ENCODE peak calls at places on chromosomes 6 and 20, in seven cellular contexts. X is stimulated activated CD8-positive, alpha-beta memory T cell treated with anti-CD3 and anti-CD28 coated beads, Interleukin-2, amount 100 ng/mL, for 48 hours; Z is AG08396; C is hepatocyte; P is HEK293T; D is NCI-H2081; T is NCI-H1417. K is an unnamed sample.

GRCh38 chr6:71649893-71650292 is 236.5 kb upstream of the RIMS1 start:
- DNase-seq in Z (no peak), D (peak; percentile 1), C (no peak), T (no peak), X (no peak), P (no peak), K (no peak)

GRCh38 chr6:70547313-70547712 is 19.4 kb upstream of the SDHAF4 start:
- DNase-seq in C (peak; percentile 17), P (no peak), X (no peak), D (peak; percentile 7), T (no peak), Z (no peak), K (no peak)

GRCh38 chr20:25248501-25249172 is 752 bp downstream of the PYGB start:
- DNase-seq in C (peak; percentile 59), D (peak; percentile 59), X (no peak), Z (peak; percentile 63), T (no peak), P (peak; percentile 49), K (no peak)

GRCh38 chr6:163460307-163460782 is 45.8 kb downstream of the QKI start:
- DNase-seq in P (no peak), T (no peak), D (no peak), C (no peak), Z (peak; percentile 21), X (no peak), K (peak; percentile 42)

GRCh38 chr6:3822747-3823445 is 26.3 kb upstream of the FAM50B start:
- DNase-seq in D (no peak), T (no peak), Z (no peak), P (no peak), X (no peak), C (no peak), K (no peak)

GRCh38 chr20:45128066-45128465 is 3.8 kb upstream of the WFDC12 start:
- DNase-seq in P (no peak), C (no peak), D (no peak), T (no peak), X (no peak), Z (no peak), K (no peak)

GRCh38 chr6:87702589-87702945 is 534 bp upstream of the AKIRIN2 start:
- DNase-seq in T (peak; percentile 43), X (no peak), P (no peak), Z (no peak), C (peak; percentile 40), D (peak; percentile 30), K (no peak)

GRCh38 chr20:17626217-17627007 is 55.6 kb downstream of the RRBP1 start:
- DNase-seq in D (no peak), C (peak; percentile 44), T (no peak), Z (no peak), P (no peak), X (no peak), K (no peak)

GRCh38 chr20:6051505-6051904 is 2.4 kb downstream of the LRRN4 start:
- DNase-seq in T (no peak), D (no peak), Z (peak; percentile 80), P (no peak), C (peak; percentile 46), X (no peak), K (peak; percentile 73)

GRCh38 chr6:122778961-122779671 is 400 bp upstream of the FABP7 start:
- DNase-seq in T (peak; percentile 93), P (no peak), C (no peak), X (no peak), D (no peak), Z (no peak), K (peak; percentile 27)

GRCh38 chr6:72954736-72955135 is 270.6 kb downstream of the KHDC1L start:
- DNase-seq in P (no peak), D (no peak), X (no peak), Z (no peak), T (no peak), C (peak; percentile 22), K (no peak)

GRCh38 chr20:63183422-63184146 is 32.3 kb downstream of the YTHDF1 start:
- DNase-seq in D (peak; percentile 48), Z (peak; percentile 73), P (peak; percentile 78), C (peak; percentile 58), X (peak; percentile 42), T (peak; percentile 50), K (no peak)

K was measured in astrocyte of the cerebellum.